ENCODE peak calls at places on chromosomes 3 and 15, in six cellular contexts. U, H, Q, J, Y and V are unnamed samples.
A peak's percentile ranks its signal among the peaks of the same experiment; 100 is the strongest.

GRCh38 chr3:174675426-174675825 is 183.7 kb upstream of the NAALADL2 start:
- DNase-seq in U (no peak), H (no peak), Q (no peak), J (no peak), Y (no peak), V (no peak)

GRCh38 chr3:138879541-138880380 is 45.0 kb upstream of the PIK3CB start:
- DNase-seq in U (no peak), H (no peak), Q (no peak), J (no peak), Y (no peak), V (no peak)

GRCh38 chr15:68677996-68678395 is 99.2 kb downstream of the CORO2B start:
- DNase-seq in U (no peak), H (no peak), Q (no peak), J (no peak), Y (no peak), V (no peak)

GRCh38 chr3:118089563-118089962 is 945.1 kb downstream of the IGSF11 start:
- DNase-seq in U (no peak), H (no peak), Q (peak; percentile 70), J (no peak), Y (no peak), V (no peak)

GRCh38 chr3:90007786-90008499 is 900.5 kb downstream of the EPHA3 start:
- DNase-seq in U (no peak), H (no peak), Q (no peak), J (no peak), Y (no peak), V (no peak)

GRCh38 chr3:53525765-53526761 is 31.7 kb downstream of the CACNA1D start:
- DNase-seq in U (peak; percentile 3), H (no peak), Q (no peak), J (no peak), Y (peak; percentile 22), V (no peak)

GRCh38 chr3:86162521-86162920 is 828.4 kb downstream of the VGLL3 start:
- DNase-seq in U (no peak), H (no peak), Q (no peak), J (no peak), Y (no peak), V (no peak)

GRCh38 chr3:196524527-196524926 is 9.4 kb upstream of the SMCO1 start:
- DNase-seq in U (no peak), H (no peak), Q (no peak), J (no peak), Y (no peak), V (no peak)

GRCh38 chr3:67076607-67077006 is 78.5 kb downstream of the KBTBD8 start:
- DNase-seq in U (no peak), H (no peak), Q (peak; percentile 4), J (no peak), Y (no peak), V (no peak)

GRCh38 chr3:49689046-49689886 is at the start of the genes MST1 and RNF123:
- DNase-seq in U (peak; percentile 79), H (peak; percentile 45), Q (peak; percentile 69), J (peak; percentile 95), Y (peak; percentile 90), V (peak; percentile 93)

GRCh38 chr3:140724856-140725812 is 47.3 kb downstream of the TRIM42 start:
- DNase-seq in U (no peak), H (no peak), Q (no peak), J (no peak), Y (no peak), V (no peak)

GRCh38 chr15:46242935-46243334 is 608.1 kb downstream of the SQOR start:
- DNase-seq in U (no peak), H (no peak), Q (no peak), J (no peak), Y (no peak), V (no peak)

GRCh38 chr3:12375572-12375971 is 86.7 kb downstream of the PPARG start:
- DNase-seq in U (no peak), H (no peak), Q (no peak), J (no peak), Y (no peak), V (no peak)

GRCh38 chr15:76962337-76963013 is 30.9 kb downstream of the RCN2 start:
- DNase-seq in U (no peak), H (no peak), Q (no peak), J (no peak), Y (no peak), V (no peak)

GRCh38 chr15:54017911-54018310 is 39.7 kb downstream of the UNC13C start:
- DNase-seq in U (no peak), H (no peak), Q (no peak), J (no peak), Y (no peak), V (no peak)

GRCh38 chr15:78968539-78969271 is 23.9 kb upstream of the CTSH start:
- DNase-seq in U (no peak), H (no peak), Q (peak; percentile 57), J (no peak), Y (peak; percentile 49), V (no peak)

GRCh38 chr3:42166214-42166613 is 75.1 kb downstream of the TRAK1 start:
- DNase-seq in U (no peak), H (no peak), Q (no peak), J (no peak), Y (peak; percentile 30), V (no peak)

GRCh38 chr3:8097690-8098089 is 403.9 kb upstream of the LMCD1 start:
- DNase-seq in U (no peak), H (no peak), Q (no peak), J (no peak), Y (no peak), V (no peak)
- TF ChIP-seq CTCF in U (no peak), H (no peak), Q (no peak), J (peak; percentile 6), Y (no peak), V (no peak)

DNA sequence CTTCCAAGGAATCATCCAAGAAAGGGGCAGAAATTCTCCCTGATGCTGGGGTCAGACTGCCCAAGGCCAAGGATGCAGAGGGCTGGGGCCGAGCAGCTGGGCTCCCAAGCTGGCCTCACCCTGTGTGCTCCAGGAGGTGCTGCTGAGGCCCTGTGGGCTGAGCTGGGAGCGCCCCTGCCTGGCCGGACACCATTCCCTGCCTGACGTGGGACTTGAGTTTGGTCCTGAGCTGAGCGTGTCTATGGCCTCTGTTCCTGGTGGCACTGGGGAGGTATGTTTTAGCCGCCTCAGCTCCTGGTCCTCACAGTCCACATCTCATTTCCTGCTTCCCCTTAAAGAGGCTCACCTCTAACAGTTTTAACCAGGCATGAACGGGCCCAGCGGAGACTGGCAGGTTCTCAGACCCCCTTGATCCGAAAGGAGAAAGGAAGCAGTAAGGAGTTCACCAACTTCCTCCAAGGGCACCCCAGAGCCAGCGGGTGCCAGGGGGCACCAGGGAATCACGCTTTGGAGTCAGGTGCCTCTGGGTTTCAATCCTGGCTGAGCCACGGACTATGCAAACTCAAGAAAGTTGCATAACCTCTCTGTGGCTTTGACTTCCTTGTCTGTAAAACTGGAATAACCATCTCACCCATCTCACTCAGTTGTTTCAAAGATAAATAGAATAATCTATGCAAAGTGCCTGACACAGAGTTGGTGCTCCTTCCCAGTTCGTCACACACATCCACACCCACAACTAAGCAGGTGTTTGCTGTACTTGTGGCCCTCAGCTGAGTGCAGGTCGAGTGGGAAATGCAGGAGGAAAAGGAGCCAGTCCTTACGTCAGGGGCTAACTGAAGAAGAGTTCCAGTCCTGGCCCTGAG is 48.6 kb downstream of the SLC12A8 start:
- DNase-seq in U (no peak), H (no peak), Q (no peak), J (no peak), Y (no peak), V (no peak)
- TF ChIP-seq CTCF in U (peak; percentile 48), H (peak; percentile 7), Q (no peak), J (no peak), Y (no peak), V (no peak)

GRCh38 chr3:23800731-23801130 is 5.0 kb upstream of the UBE2E1 start:
- DNase-seq in U (no peak), H (no peak), Q (no peak), J (no peak), Y (no peak), V (no peak)
- TF ChIP-seq CTCF in U (no peak), H (peak; percentile 15), Q (peak; percentile 25), J (no peak), Y (no peak), V (no peak)

DNA sequence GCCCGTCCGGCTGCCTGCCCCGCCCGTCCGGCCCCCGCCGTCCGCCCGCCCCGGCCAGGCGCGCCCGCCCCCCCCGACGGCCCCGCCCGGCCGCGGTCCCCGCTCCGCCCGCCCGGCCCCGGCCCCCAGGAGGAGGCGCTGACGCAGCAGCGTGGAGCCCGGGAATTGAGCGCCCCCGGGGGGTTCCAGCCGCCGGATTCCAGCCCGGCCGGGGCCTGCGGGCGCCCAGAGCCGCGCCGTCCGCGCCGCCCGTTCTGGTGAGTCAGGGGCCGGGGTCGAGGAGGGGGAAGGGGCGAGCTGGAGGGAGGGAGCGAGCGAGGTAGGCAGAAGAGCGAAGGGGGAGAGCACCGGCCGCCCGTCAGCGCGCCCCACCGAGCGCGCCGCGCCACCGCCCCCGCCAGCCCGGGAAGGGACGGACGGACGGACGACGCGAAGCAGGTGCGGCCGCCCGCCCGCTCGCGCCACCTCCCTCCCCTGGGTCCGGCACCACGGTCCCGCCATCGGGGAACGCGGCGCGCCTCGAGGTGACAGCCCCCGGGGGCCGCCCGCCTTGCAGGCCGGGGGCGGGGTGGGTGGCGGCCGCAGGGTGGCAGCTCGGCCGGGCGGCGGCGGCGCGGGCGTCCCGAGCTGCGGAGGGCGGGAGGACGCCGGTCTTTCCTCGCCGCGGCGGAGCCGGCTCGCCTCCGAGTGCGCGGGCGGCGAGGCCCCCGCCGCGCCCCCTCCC is 421 bp downstream of the BAHD1 start:
- DNase-seq in U (no peak), H (no peak), Q (no peak), J (peak; percentile 59), Y (no peak), V (no peak)
- TF ChIP-seq CTCF in U (no peak), H (no peak), Q (peak; percentile 65), J (no peak), Y (no peak), V (no peak)

DNA sequence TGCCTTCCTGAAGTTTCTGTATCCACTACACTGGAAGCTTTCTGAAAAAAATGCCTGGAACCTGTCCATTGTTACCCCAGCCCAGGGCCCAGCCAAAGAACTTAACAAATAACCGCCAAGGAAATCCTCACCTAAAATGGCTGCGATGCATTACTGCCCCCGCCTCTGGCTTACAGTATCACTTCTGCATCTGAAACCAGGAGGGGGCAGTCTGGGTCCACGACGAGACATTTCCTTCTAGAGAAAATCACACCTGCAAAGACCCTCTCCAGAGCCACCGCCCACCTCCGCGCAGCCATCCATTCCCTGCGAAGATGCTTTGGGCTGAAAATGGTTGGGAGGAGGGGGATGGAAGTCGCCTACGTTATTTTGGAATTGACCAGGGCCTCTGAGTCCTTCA is 22.4 kb upstream of the CELF6 start:
- DNase-seq in U (peak; percentile 16), H (no peak), Q (no peak), J (peak; percentile 74), Y (no peak), V (peak; percentile 62)
- TF ChIP-seq CTCF in U (peak; percentile 67), H (peak; percentile 50), Q (no peak), J (no peak), Y (peak; percentile 16), V (peak; percentile 49)

GRCh38 chr15:57343526-57343925 is 32.8 kb upstream of the CGNL1 start:
- DNase-seq in U (no peak), H (no peak), Q (no peak), J (no peak), Y (no peak), V (no peak)

GRCh38 chr15:57343018-57343417 is 33.3 kb upstream of the CGNL1 start:
- DNase-seq in U (no peak), H (no peak), Q (no peak), J (no peak), Y (no peak), V (no peak)

GRCh38 chr15:57344282-57344681 is 32.0 kb upstream of the CGNL1 start:
- DNase-seq in U (no peak), H (no peak), Q (no peak), J (no peak), Y (no peak), V (no peak)

GRCh38 chr15:57348081-57348480 is 28.2 kb upstream of the CGNL1 start:
- DNase-seq in U (no peak), H (no peak), Q (no peak), J (no peak), Y (no peak), V (no peak)

GRCh38 chr15:57345584-57345983 is 30.7 kb upstream of the CGNL1 start:
- DNase-seq in U (no peak), H (no peak), Q (no peak), J (peak; percentile 43), Y (no peak), V (no peak)
- TF ChIP-seq CTCF in U (peak; percentile 74), H (peak; percentile 63), Q (no peak), J (no peak), Y (peak; percentile 17), V (no peak)